ENCODE peak calls at places on chromosomes 1 and 21, in six cellular contexts. Z is body of pancreas, O is stomach, V is mammary epithelial cell, R is cardiac muscle cell, P is uterus. C is an unnamed sample. For H3K27me3, the result is how much of the 10 kb centered on the place peaks cover.

GRCh38 chr1:221667504-221667903 is 74.4 kb downstream of the DUSP10 start:
- DNase-seq in Z (no peak), O (no peak), V (peak), R (no peak), P (no peak), C (no peak)

GRCh38 chr1:188668083-188668482 is 1809.6 kb downstream of the BRINP3 start:
- DNase-seq in Z (no peak), O (no peak), V (no peak), R (no peak), P (no peak), C (no peak)

GRCh38 chr1:73839922-73840321 is 358.1 kb downstream of the LRRIQ3 start:
- DNase-seq in Z (no peak), O (no peak), V (peak), R (peak), P (no peak), C (no peak)

GRCh38 chr1:65606426-65606825 is 186.0 kb downstream of the LEPR start:
- DNase-seq in Z (no peak), O (no peak), V (no peak), R (no peak), P (no peak), C (no peak)

GRCh38 chr1:184287001-184287400 is 99.8 kb upstream of the C1orf21 start:
- DNase-seq in Z (no peak), O (no peak), V (peak), R (no peak), P (no peak), C (no peak)

GRCh38 chr21:21159253-21159899 is 161.2 kb downstream of the NCAM2 start:
- DNase-seq in Z (no peak), O (no peak), V (no peak), R (no peak), P (no peak), C (no peak)

GRCh38 chr1:107877092-107877491 is 87.9 kb downstream of the VAV3 start:
- DNase-seq in Z (no peak), O (no peak), V (peak), R (no peak), P (no peak), C (no peak)

GRCh38 chr1:118158918-118159317 is 26.1 kb downstream of the SPAG17 start:
- DNase-seq in Z (no peak), O (no peak), V (peak), R (no peak), P (no peak), C (no peak)

GRCh38 chr1:194289569-194290266 is 1103.3 kb upstream of the B3GALT2 start:
- DNase-seq in Z (no peak), O (no peak), V (no peak), R (no peak), P (no peak), C (no peak)

GRCh38 chr1:40141878-40142535 is 19.2 kb upstream of the RLF start:
- DNase-seq in Z (no peak), O (no peak), V (no peak), R (no peak), P (no peak), C (no peak)

DNA sequence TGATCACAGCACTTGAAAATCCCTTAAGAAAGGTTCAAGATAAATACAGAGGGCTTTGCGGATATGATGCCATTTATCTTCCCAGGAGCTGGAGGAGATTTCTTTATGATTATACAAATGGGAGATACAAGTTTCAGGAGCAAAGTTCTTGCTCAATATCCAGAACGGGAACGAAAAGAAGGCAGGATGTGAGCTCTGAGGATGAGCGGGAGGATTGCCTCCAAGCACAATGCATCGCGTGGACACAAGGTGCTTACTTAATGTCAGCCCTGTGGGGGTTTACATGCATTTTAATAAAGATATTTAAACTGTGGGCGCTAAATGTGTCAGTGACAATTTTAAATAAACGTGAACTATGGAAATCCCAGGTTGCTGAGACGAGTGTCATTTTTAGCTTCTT is 59.0 kb downstream of the SYT6 start:
- DNase-seq in Z (no peak), O (no peak), V (no peak), R (no peak), P (no peak), C (no peak)
- H3K27me3 ChIP-seq in Z (under half), O (under half), V (under half), R (under half), P (under half), C (under half)

GRCh38 chr1:81160696-81161095 is 640.0 kb upstream of the ADGRL2 start:
- DNase-seq in Z (no peak), O (no peak), V (no peak), R (no peak), P (no peak), C (no peak)
- H3K27ac ChIP-seq in Z (no peak), O (no peak), V (no peak), R (no peak), P (no peak), C (no peak)

GRCh38 chr1:241531195-241532172 is 694 bp upstream of the KMO start:
- DNase-seq in Z (no peak), O (no peak), V (peak), R (peak), P (no peak), C (no peak)

GRCh38 chr1:241536383-241536782 is 4.2 kb downstream of the KMO start:
- DNase-seq in Z (no peak), O (no peak), V (no peak), R (no peak), P (no peak), C (no peak)

GRCh38 chr1:241532864-241533263 is 686 bp downstream of the KMO start:
- DNase-seq in Z (no peak), O (no peak), V (peak), R (no peak), P (no peak), C (no peak)

GRCh38 chr1:241532173-241532553 is at the start of gene KMO:
- DNase-seq in Z (no peak), O (no peak), V (peak), R (no peak), P (no peak), C (no peak)

DNA sequence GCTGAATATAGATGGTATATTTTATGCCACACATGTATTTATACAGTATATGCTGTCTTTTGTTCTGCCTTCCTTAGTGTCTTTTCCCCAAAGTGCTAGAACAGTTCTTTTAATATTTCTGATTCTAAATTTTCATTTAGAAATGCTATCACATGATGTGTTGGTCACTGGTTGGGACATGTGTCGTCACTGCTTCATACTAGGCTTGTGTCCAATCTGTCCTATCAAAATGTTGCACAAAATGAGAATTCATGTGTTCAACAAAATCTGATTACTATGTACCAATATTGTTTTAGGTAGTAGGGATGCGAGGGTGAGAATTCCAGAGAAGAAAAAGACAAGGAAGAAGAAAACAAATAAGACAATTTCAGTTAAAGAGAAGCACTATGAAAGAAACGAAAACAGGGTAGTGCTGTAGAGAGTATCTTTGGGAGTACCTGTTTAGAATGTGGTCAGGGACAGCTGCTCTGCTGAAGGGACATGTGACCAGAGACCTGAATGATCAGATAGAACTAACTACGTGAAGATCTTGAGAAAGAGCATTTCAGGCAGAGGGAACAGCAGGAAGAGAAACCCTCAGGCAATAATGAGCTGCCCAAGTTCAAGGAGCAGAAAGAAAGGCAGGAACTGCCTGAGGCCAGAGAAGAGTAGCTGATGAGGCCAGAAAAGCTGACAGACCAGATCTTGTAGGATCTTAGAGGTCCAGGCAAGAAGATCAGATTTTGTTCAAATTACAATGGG is 1.4 kb downstream of the KMO start:
- DNase-seq in Z (no peak), O (no peak), V (peak), R (no peak), P (no peak), C (no peak)
- TF ChIP-seq CTCF in Z (no peak), O (no peak), V (no peak), R (no peak), P (no peak), C (no peak)

GRCh38 chr1:3702990-3703728 is 49.1 kb upstream of the CCDC27 start:
- DNase-seq in Z (no peak), O (no peak), V (peak), R (no peak), P (no peak), C (no peak)
- H3K27me3 ChIP-seq in Z (under half), O (under half), V (under half), R (under half), P (under half), C (half or more)

DNA sequence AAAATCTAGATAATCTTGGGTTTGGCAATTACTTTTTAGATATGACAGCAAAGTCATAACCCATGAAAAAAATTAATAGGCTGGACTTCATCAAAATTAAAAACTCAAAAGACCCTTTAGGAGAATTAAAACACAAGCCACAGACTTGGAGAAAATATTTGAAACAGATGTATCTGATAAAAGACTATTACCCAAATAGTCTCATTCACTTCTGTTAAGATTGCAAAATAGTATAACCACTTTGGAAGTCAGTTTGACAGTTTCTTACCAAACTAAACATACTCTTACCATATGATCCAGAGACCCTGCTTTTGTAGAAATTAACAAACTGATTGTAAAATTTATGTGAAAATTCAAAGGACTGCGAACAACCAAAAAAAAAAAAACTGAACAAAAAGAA is 32.5 kb upstream of the SLC44A3 start:
- DNase-seq in Z (no peak), O (no peak), V (no peak), R (no peak), P (no peak), C (no peak)
- H3K27ac ChIP-seq in Z (no peak), O (no peak), V (no peak), R (no peak), P (no peak), C (no peak)

GRCh38 chr1:84387480-84388163 is 10.7 kb upstream of the DNASE2B start:
- DNase-seq in Z (no peak), O (no peak), V (no peak), R (no peak), P (no peak), C (no peak)
- TF ChIP-seq CTCF in Z (no peak), O (no peak), V (no peak), R (no peak), P (no peak), C (no peak)

DNA sequence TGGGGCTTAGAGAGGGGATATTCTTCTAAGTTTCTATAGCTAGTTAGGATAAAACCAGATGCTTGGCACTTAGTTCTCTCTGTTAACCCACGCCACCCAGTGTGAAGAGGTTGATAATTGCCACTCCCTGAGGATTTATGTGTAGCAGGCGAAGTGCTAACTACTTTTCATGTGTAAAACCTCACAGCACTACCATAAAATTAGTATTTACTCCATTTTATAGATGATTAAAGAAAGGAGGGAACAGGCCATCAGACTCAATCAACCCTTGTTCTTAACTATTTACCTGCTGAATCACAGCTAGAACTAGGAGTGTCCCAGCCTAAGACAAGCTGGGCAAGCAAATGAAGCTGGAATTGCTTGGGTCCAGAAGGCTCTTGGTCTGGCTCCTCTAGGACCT is 8.9 kb downstream of the LIN28A start:
- DNase-seq in Z (no peak), O (no peak), V (no peak), R (no peak), P (no peak), C (no peak)
- H3K27me3 ChIP-seq in Z (under half), O (under half), V (under half), R (under half), P (under half), C (half or more)

GRCh38 chr21:33924079-33924765 is 8.6 kb upstream of the ATP5PO start:
- DNase-seq in Z (peak), O (peak), V (peak), R (peak), P (peak), C (peak)
- H3K27ac ChIP-seq in Z (no peak), O (no peak), V (no peak), R (no peak), P (peak), C (no peak)

GRCh38 chr21:17554619-17555472 is 42.0 kb downstream of the CXADR start:
- DNase-seq in Z (no peak), O (no peak), V (no peak), R (peak), P (no peak), C (no peak)
- TF ChIP-seq CTCF in Z (peak), O (no peak), V (peak), R (peak), P (peak), C (peak)

C was measured in left ventricle myocardium inferior.